ENCODE peak calls at places on chromosomes 6 and 20, in nine cellular contexts. A, R, I, E, N, D, G, P and H are unnamed samples.

GRCh38 chr6:170405311-170405975 is 98.9 kb downstream of the FAM120B start:
- DNase-seq in A (peak; percentile 17), R (no peak), I (no peak), E (peak; percentile 80), N (peak; percentile 91), D (no peak), G (no peak), P (no peak), H (no peak)

GRCh38 chr20:64257107-64257757 is 1.7 kb downstream of the PCMTD2 start:
- DNase-seq in A (no peak), R (no peak), I (no peak), E (no peak), N (no peak), D (no peak), G (no peak), P (no peak), H (no peak)

GRCh38 chr6:30349411-30350177 is 4.6 kb downstream of the RPP21 start:
- DNase-seq in A (no peak), R (no peak), I (no peak), E (no peak), N (no peak), D (no peak), G (no peak), P (peak; percentile 53), H (no peak)

GRCh38 chr6:99145738-99146137 is 198.0 kb upstream of the FBXL4 start:
- DNase-seq in A (no peak), R (no peak), I (no peak), E (no peak), N (no peak), D (no peak), G (no peak), P (no peak), H (no peak)

GRCh38 chr6:105258816-105259215 is 79.0 kb upstream of the POPDC3 start:
- DNase-seq in A (no peak), R (no peak), I (no peak), E (no peak), N (no peak), D (no peak), G (no peak), P (no peak), H (no peak)

GRCh38 chr6:140062042-140063041 is 687.9 kb upstream of the CITED2 start:
- DNase-seq in A (no peak), R (no peak), I (no peak), E (peak; percentile 85), N (peak; percentile 12), D (no peak), G (no peak), P (no peak), H (no peak)

GRCh38 chr6:14763139-14763538 is 482.7 kb upstream of the JARID2 start:
- DNase-seq in A (no peak), R (no peak), I (no peak), E (no peak), N (peak; percentile 75), D (no peak), G (no peak), P (no peak), H (no peak)

GRCh38 chr6:130810307-130811030 is 16.7 kb upstream of the SMLR1 start:
- DNase-seq in A (no peak), R (no peak), I (no peak), E (no peak), N (no peak), D (no peak), G (no peak), P (no peak), H (no peak)

GRCh38 chr6:139569561-139569960 is 195.1 kb upstream of the CITED2 start:
- DNase-seq in A (no peak), R (no peak), I (no peak), E (no peak), N (no peak), D (no peak), G (no peak), P (no peak), H (no peak)

GRCh38 chr6:108921547-108922331 is 73.5 kb downstream of the ARMC2 start:
- DNase-seq in A (peak; percentile 66), R (no peak), I (no peak), E (no peak), N (no peak), D (no peak), G (no peak), P (no peak), H (no peak)

GRCh38 chr6:93447874-93448273 is 28.5 kb upstream of the EPHA7 start:
- DNase-seq in A (no peak), R (no peak), I (no peak), E (no peak), N (no peak), D (no peak), G (no peak), P (no peak), H (no peak)